ENCODE peak calls at places on chromosomes 1 and 21, in six cellular contexts. Z is endothelial cell of umbilical vein, O is A549, B is GM12878, P is HepG2, N is K562. H is an unnamed sample.

GRCh38 chr1:14945132-14946010 is 208.2 kb upstream of the TMEM51 start:
- DNase-seq in P (no peak), N (no peak), O (no peak), Z (peak), B (no peak), H (no peak)

GRCh38 chr1:213376862-213377372 is 325.9 kb downstream of the RPS6KC1 start:
- DNase-seq in P (peak), Z (peak), O (no peak), N (no peak), B (no peak), H (no peak)

GRCh38 chr1:168136709-168137514 is at the start of gene GPR161:
- DNase-seq in N (peak), B (no peak), Z (peak), O (peak), P (no peak), H (peak)

GRCh38 chr1:81020506-81020905 is 780.2 kb upstream of the ADGRL2 start:
- DNase-seq in P (no peak), O (no peak), B (no peak), Z (no peak), N (no peak), H (no peak)

GRCh38 chr21:45821315-45822001 is 160.1 kb upstream of the COL6A1 start:
- DNase-seq in O (no peak), P (no peak), B (no peak), Z (no peak), N (no peak), H (no peak)

GRCh38 chr1:164772635-164773034 is 213.7 kb downstream of the PBX1 start:
- DNase-seq in N (peak), P (no peak), Z (no peak), O (peak), B (no peak), H (peak)

GRCh38 chr1:36257375-36257767 is 33.1 kb downstream of the THRAP3 start:
- DNase-seq in O (no peak), P (peak), N (no peak), Z (no peak), B (no peak), H (no peak)

GRCh38 chr1:32618673-32619221 is 31.6 kb downstream of the ZBTB8OS start:
- DNase-seq in Z (peak), N (peak), P (no peak), B (no peak), O (no peak), H (peak)

GRCh38 chr1:91099746-91100621 is 78.1 kb upstream of the ZNF644 start:
- DNase-seq in B (no peak), O (no peak), N (no peak), Z (no peak), P (no peak), H (no peak)

GRCh38 chr1:182330303-182330702 is 61.3 kb downstream of the GLUL start:
- DNase-seq in P (no peak), O (no peak), N (peak), B (no peak), Z (no peak), H (no peak)

DNA sequence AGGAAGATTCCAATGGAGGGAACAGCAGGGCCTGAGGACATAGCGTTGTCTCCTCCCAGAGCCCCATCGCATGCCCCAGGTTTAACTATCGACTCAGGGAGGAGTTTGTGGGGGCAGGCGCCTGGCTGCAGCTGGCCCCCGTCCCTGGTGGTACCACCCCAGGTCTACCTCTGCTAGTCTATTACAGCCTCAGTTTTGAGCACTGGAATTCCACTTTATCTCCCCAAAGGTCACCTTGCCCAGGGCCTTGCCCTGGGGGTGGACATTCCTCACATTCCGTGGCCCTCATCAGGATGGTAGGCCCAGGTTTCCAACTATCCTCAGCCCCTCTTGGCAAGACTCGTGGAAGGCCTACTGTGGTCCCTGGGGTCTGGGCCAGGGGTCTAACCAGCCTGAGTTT is 65.4 kb upstream of the SSBP3 start:
- DNase-seq in B (no peak), O (no peak), P (no peak), N (no peak), Z (no peak), H (no peak)
- TF ChIP-seq MYC in B (no peak), O (no peak), P (no peak), N (no peak), Z (no peak), H (no peak)

GRCh38 chr21:29786509-29786908 is 153.3 kb downstream of the GRIK1 start:
- DNase-seq in N (no peak), B (no peak), Z (no peak), O (no peak), P (no peak), H (no peak)
- TF ChIP-seq POLR2A in N (no peak), B (no peak), Z (no peak), O (no peak), P (no peak), H (no peak)

DNA sequence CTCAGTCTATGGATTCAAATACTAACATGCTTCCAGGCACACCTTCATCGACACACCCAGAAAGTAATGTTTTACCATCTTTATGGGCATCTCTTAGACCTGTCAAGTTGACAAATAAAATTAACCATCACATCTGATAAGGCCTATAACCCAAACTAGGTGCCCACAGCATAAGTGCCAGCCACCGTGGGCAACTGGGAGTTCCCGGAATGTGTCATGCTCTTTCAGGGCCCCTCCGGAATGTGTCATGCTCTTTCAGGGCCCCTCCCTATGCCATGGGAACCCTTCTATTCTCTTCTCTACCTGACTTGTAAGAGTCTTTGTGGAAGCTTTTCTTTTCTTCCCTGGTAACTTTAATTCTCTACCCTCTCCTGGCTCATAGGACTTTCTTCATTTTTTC is 26.6 kb downstream of the KRTAP24-1 start:
- DNase-seq in Z (no peak), N (no peak), P (no peak), O (no peak), B (no peak), H (no peak)
- H3K4me3 ChIP-seq in Z (no peak), N (no peak), P (no peak), O (no peak), B (no peak), H (no peak)

GRCh38 chr21:42238185-42238934 is 19.4 kb downstream of the ABCG1 start:
- DNase-seq in B (peak), N (no peak), O (no peak), Z (no peak), P (no peak), H (no peak)

GRCh38 chr21:42236693-42237092 is 17.8 kb downstream of the ABCG1 start:
- DNase-seq in Z (no peak), B (no peak), N (no peak), O (no peak), P (no peak), H (no peak)

GRCh38 chr21:42236014-42236413 is 17.1 kb downstream of the ABCG1 start:
- DNase-seq in B (no peak), P (no peak), Z (no peak), N (no peak), O (no peak), H (no peak)

GRCh38 chr21:42237161-42237560 is 18.2 kb downstream of the ABCG1 start:
- DNase-seq in P (no peak), O (no peak), Z (no peak), N (no peak), B (no peak), H (no peak)

DNA sequence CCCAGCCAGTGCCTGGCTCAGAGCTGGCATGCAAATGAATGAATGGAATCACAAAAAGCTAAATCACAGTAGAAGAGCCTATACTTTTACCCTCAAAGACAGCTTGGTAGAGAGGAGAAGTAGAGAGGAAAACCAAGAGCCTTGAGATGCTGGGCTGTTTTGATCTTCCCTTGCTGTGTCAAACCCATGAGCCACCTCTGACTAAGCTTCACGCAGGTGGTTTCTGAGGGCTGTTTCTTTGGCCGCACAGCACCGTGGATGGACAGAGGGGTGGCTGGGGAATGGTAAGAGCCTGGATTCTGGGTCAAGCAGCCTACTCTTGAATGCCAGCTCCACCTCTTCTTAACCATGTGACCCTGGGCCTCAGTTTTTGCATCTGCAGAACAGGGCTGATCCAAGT is 18.6 kb downstream of the ABCG1 start:
- DNase-seq in P (no peak), O (no peak), B (no peak), Z (no peak), N (no peak), H (no peak)
- TF ChIP-seq MYC in P (no peak), O (no peak), B (no peak), Z (no peak), N (no peak), H (no peak)

GRCh38 chr21:33229776-33230517 is at the start of gene IFNAR2:
- DNase-seq in B (no peak), P (peak), N (peak), O (peak), Z (peak), H (peak)
- TF ChIP-seq POLR2A in B (peak), P (peak), N (peak), O (peak), Z (peak), H (peak)

DNA sequence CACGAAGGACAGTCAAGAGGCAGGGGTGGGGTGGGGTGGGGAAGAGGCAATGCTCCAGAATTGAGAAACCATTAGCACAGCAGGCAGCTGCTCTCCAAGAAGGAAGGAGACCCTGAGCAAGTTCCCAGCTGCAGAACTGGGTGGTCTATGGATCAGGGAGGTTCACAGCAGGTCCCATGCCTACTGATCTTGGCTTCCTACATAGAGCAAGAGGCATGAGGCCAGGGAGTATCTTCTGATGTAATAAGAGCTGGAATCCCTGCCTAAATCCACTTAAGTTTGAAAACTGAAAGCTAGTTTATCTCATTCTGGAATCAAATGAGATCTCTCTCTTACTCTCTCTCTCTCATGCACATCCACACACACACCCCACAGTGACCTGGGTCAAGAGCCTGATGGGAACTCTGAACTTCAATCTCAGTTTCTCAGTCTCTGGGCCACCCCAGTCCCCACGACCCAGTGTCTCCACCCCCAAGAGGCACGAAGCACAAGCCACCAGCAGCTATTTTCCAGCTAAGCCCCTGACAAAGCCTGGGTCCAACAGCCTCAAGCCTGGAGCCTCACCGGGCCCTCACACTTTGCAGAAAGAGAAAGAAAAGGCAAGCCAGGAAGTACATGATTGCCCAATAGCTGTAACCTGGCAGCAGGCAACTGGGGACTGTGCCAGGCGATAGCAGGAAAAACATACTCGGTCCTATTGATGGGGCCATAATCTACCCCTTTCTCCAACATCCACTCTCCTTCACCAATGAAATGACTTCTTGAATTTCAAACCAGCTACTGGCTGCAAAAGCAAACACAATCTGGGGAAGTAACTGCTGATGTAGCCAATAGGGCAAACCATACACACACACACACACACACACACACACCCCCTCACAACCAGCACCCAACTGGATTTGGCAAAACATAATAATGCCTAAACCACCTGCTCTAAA is 2.2 kb downstream of the NUAK2 start:
- DNase-seq in P (peak), B (no peak), Z (peak), N (no peak), O (no peak), H (peak)
- H3K4me3 ChIP-seq in P (peak), B (no peak), Z (no peak), N (no peak), O (peak), H (no peak)

DNA sequence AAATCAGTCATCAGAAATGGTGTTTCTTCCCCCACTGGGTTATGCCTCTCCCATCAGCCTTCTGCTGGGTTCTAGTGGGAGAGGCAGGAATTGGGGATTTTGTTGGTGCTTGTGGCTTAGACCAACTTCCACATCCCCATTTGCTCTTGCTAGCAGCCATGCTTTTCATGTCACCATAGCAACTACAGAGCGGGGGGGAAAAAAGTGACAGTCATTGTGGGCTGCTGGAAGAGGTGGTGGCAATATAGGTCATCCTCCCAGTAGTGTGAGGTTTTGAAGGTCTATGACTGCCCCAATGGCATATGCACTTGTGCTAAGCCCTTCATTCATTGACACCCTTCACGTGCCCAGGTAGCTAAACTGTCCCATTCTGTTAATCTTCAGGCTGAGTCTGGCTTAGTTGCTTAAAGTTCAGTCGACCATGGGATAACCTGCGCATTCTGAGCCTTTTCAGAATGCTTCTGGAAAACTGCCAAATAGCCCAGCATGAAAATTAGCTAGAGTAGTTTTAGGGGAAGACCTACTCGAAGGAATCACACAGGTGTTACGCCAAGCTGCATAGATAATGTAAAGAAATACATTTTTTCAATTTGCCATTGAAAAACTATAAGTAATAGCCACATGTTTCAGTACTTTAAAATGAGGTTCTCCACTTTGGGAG is 53.7 kb upstream of the ZNF326 start:
- DNase-seq in Z (no peak), B (peak), N (peak), P (no peak), O (no peak), H (peak)
- TF ChIP-seq MYC in Z (no peak), B (no peak), N (no peak), P (no peak), O (no peak), H (no peak)